ENCODE peak calls at places on chromosomes 1 and 21, in four cellular contexts. One of them, this sample, is unnamed.
A peak's percentile ranks its signal among the peaks of the same experiment; 100 is the strongest.

GRCh38 chr21:35136586-35137254 is 87.6 kb upstream of the RUNX1 start:
- DNase-seq in H9: no peak
- DNase-seq in IMR-90: peak; percentile 62
- DNase-seq in neuronal stem cell: no peak
- DNase-seq in this sample: peak; percentile 40

GRCh38 chr1:180204231-180204630 is 25.8 kb upstream of the LHX4 start:
- DNase-seq in IMR-90: no peak
- DNase-seq in neuronal stem cell: no peak
- DNase-seq in H9: no peak
- DNase-seq in this sample: no peak

GRCh38 chr1:223006794-223007193 is 136.3 kb downstream of the TLR5 start:
- DNase-seq in H9: no peak
- DNase-seq in neuronal stem cell: no peak
- DNase-seq in IMR-90: no peak
- DNase-seq in this sample: no peak

GRCh38 chr1:36458910-36459309 is 5.3 kb downstream of the MRPS15 start:
- DNase-seq in neuronal stem cell: no peak
- DNase-seq in H9: no peak
- DNase-seq in IMR-90: no peak
- DNase-seq in this sample: no peak

GRCh38 chr1:182620924-182621585 is 16.9 kb upstream of the RGS16 start:
- DNase-seq in H9: no peak
- DNase-seq in neuronal stem cell: no peak
- DNase-seq in IMR-90: no peak
- DNase-seq in this sample: no peak

GRCh38 chr1:214296860-214297699 is 16.1 kb downstream of the SMYD2 start:
- DNase-seq in IMR-90: peak; percentile 90
- DNase-seq in H9: peak; percentile 50
- DNase-seq in neuronal stem cell: no peak
- DNase-seq in this sample: peak; percentile 77

GRCh38 chr1:207033302-207033701 is 746 bp upstream of the C1orf116 start:
- DNase-seq in neuronal stem cell: no peak
- DNase-seq in IMR-90: no peak
- DNase-seq in H9: no peak
- DNase-seq in this sample: no peak

GRCh38 chr21:18443085-18443484 is 39.5 kb upstream of the TMPRSS15 start:
- DNase-seq in IMR-90: no peak
- DNase-seq in neuronal stem cell: no peak
- DNase-seq in H9: no peak
- DNase-seq in this sample: no peak

GRCh38 chr1:92934395-92935378 is 26.6 kb downstream of the DIPK1A start:
- DNase-seq in neuronal stem cell: no peak
- DNase-seq in IMR-90: peak; percentile 76
- DNase-seq in H9: no peak
- DNase-seq in this sample: peak; percentile 44

GRCh38 chr1:42176902-42177519 is 12.5 kb upstream of the GUCA2A start:
- DNase-seq in neuronal stem cell: peak; percentile 21
- DNase-seq in IMR-90: peak; percentile 55
- DNase-seq in H9: peak; percentile 71
- DNase-seq in this sample: peak; percentile 47

GRCh38 chr21:31894441-31894840 is 21.6 kb downstream of the HUNK start:
- DNase-seq in H9: no peak
- DNase-seq in neuronal stem cell: no peak
- DNase-seq in IMR-90: no peak
- DNase-seq in this sample: no peak

GRCh38 chr1:15975358-15975804 is 520 bp downstream of the ZBTB17 start:
- DNase-seq in H9: peak; percentile 74
- DNase-seq in IMR-90: peak; percentile 58
- DNase-seq in neuronal stem cell: no peak
- DNase-seq in this sample: peak; percentile 73

GRCh38 chr1:31765041-31765467 is 914 bp upstream of the ADGRB2 start:
- DNase-seq in H9: no peak
- DNase-seq in neuronal stem cell: no peak
- DNase-seq in IMR-90: peak; percentile 19
- DNase-seq in this sample: no peak

GRCh38 chr1:53669511-53670191 is 69.3 kb downstream of the GLIS1 start:
- DNase-seq in IMR-90: no peak
- DNase-seq in H9: no peak
- DNase-seq in neuronal stem cell: no peak
- DNase-seq in this sample: no peak

GRCh38 chr21:26117324-26117971 is 53.1 kb downstream of the APP start:
- DNase-seq in H9: no peak
- DNase-seq in IMR-90: no peak
- DNase-seq in neuronal stem cell: no peak
- DNase-seq in this sample: no peak
- H3K27ac ChIP-seq in H9: no peak overlapping the region
- H3K27ac ChIP-seq in IMR-90: no peak overlapping the region
- H3K27ac ChIP-seq in neuronal stem cell: no peak overlapping the region
- H3K27ac ChIP-seq in this sample: no peak overlapping the region

GRCh38 chr21:26117972-26118367 is 52.6 kb downstream of the APP start:
- DNase-seq in neuronal stem cell: no peak
- DNase-seq in H9: no peak
- DNase-seq in IMR-90: no peak
- DNase-seq in this sample: no peak

GRCh38 chr21:26115899-26116298 is 54.7 kb downstream of the APP start:
- DNase-seq in H9: no peak
- DNase-seq in IMR-90: peak; percentile 75
- DNase-seq in neuronal stem cell: no peak
- DNase-seq in this sample: peak; percentile 68

GRCh38 chr21:26112979-26113378 is 57.6 kb downstream of the APP start:
- DNase-seq in neuronal stem cell: no peak
- DNase-seq in IMR-90: no peak
- DNase-seq in H9: no peak
- DNase-seq in this sample: no peak

GRCh38 chr21:26116456-26117011 is 54.0 kb downstream of the APP start:
- DNase-seq in H9: no peak
- DNase-seq in IMR-90: peak; percentile 44
- DNase-seq in neuronal stem cell: no peak
- DNase-seq in this sample: no peak

GRCh38 chr21:26115346-26115745 is 55.2 kb downstream of the APP start:
- DNase-seq in neuronal stem cell: no peak
- DNase-seq in H9: no peak
- DNase-seq in IMR-90: no peak
- DNase-seq in this sample: no peak
- H3K14ac ChIP-seq in neuronal stem cell: no peak overlapping the region
- H3K14ac ChIP-seq in H9: no peak overlapping the region
- H3K14ac ChIP-seq in IMR-90: no peak overlapping the region
- H3K14ac ChIP-seq in this sample: no peak overlapping the region

DNA sequence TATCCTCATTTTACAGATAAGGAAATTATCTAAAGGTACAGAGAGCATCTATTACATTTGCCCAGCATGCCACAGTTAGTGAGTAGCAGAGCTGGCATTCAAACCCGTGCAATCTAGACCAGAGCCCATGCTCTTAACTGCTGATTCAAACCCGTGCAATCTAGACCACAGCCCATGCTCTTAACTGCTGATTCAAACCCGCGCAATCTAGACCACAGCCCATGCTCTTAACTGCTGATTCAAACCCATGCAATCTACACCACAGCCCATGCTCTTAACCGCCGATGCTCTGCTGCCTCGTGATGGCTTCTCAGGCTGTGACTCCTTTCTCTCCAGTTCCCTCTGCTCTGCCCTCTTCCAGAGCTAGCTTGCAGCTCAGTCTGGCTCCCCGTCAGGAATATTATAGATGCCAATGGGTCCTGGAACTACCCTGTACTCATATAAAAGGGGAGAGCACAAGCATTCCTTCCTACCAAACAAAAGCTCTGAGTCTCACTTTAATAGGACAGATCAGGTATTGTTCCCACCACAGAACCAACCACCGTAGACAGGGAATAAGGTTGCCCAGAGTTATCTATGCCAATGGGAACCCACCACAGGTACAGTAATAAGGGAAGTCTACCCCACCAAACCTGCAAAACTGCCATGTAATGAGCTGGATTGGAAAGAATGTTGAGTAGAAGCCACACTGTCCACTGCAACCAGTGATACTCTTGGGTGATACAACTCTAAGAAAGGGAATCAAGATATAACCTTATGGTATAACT is 78.4 kb downstream of the SMYD3 start:
- DNase-seq in H9: peak; percentile 43
- DNase-seq in neuronal stem cell: no peak
- DNase-seq in IMR-90: peak; percentile 93
- DNase-seq in this sample: peak; percentile 94
- H2BK15ac ChIP-seq in H9: no peak overlapping the region
- H2BK15ac ChIP-seq in neuronal stem cell: no peak overlapping the region
- H2BK15ac ChIP-seq in IMR-90: peak overlapping the region; percentile 56
- H2BK15ac ChIP-seq in this sample: no peak overlapping the region

GRCh38 chr21:44286716-44287632 is 1.3 kb downstream of the AIRE start:
- DNase-seq in IMR-90: no peak
- DNase-seq in neuronal stem cell: no peak
- DNase-seq in H9: no peak
- DNase-seq in this sample: no peak
- H3K27ac ChIP-seq in IMR-90: no peak overlapping the region
- H3K27ac ChIP-seq in neuronal stem cell: no peak overlapping the region
- H3K27ac ChIP-seq in H9: no peak overlapping the region
- H3K27ac ChIP-seq in this sample: no peak overlapping the region

GRCh38 chr1:209354840-209355165 is 228.7 kb upstream of the CAMK1G start:
- DNase-seq in neuronal stem cell: no peak
- DNase-seq in IMR-90: no peak
- DNase-seq in H9: no peak
- DNase-seq in this sample: no peak

GRCh38 chr1:209353097-209353496 is 230.4 kb upstream of the CAMK1G start:
- DNase-seq in IMR-90: no peak
- DNase-seq in neuronal stem cell: no peak
- DNase-seq in H9: no peak
- DNase-seq in this sample: no peak

GRCh38 chr1:209355415-209355814 is 228.1 kb upstream of the CAMK1G start:
- DNase-seq in H9: no peak
- DNase-seq in neuronal stem cell: no peak
- DNase-seq in IMR-90: no peak
- DNase-seq in this sample: no peak

GRCh38 chr1:209354111-209354839 is 229.2 kb upstream of the CAMK1G start:
- DNase-seq in IMR-90: peak; percentile 92
- DNase-seq in neuronal stem cell: peak; percentile 81
- DNase-seq in H9: peak; percentile 91
- DNase-seq in this sample: peak; percentile 83

DNA sequence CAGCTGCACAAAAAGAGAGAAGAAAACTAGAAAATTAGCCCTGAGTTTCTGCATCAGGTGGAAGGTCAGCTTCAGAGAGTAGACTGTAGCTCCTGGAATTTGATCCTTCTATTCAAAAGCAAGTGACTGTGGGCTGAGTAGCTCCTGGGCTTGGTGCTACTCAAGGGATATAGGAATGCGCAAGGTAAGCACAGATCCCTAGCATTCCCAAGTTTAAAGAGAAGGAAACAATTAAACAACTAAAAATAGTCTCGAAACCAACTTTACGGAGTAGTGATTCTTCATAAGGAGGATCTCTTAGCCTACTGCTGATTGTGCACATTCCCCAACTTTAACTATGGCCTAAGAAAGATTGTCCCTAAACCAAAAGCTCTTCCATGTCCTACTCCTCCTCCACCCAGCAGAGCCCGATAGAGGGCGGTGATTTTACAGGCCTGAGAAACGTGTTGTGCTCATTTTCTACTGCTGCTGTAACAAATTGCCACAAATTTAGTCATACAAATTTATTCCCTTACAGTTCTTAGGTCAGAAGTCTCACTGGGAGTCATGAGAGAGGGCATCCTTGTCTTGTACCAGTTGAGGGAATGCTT is 226.5 kb upstream of the CAMK1G start:
- DNase-seq in neuronal stem cell: no peak
- DNase-seq in IMR-90: no peak
- DNase-seq in H9: no peak
- DNase-seq in this sample: no peak
- H3K14ac ChIP-seq in neuronal stem cell: no peak overlapping the region
- H3K14ac ChIP-seq in IMR-90: no peak overlapping the region
- H3K14ac ChIP-seq in H9: no peak overlapping the region
- H3K14ac ChIP-seq in this sample: no peak overlapping the region

DNA sequence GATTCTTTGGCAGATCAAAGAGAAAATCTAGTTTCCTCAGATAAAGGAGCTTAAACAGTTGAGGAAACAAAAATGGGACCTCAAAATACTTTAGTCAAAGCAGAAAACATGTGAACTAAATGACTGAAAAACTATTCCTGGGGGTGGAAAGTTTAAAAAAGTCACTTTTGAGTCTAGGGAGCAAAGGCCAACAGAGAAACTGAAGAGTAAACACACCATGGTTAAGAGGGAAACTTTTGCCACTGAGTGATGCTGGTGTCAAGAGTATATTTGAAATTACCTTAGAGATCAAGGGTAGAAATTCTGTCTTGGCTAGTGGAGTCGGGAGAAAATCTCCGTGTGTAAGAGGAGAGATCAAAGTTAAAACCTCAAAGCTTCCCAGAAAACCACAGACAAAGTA is 501.2 kb upstream of the ADGRL4 start:
- DNase-seq in neuronal stem cell: no peak
- DNase-seq in H9: no peak
- DNase-seq in IMR-90: no peak
- DNase-seq in this sample: no peak
- H2BK15ac ChIP-seq in neuronal stem cell: no peak overlapping the region
- H2BK15ac ChIP-seq in H9: no peak overlapping the region
- H2BK15ac ChIP-seq in IMR-90: no peak overlapping the region
- H2BK15ac ChIP-seq in this sample: no peak overlapping the region

GRCh38 chr1:23620605-23621004 is 61.3 kb upstream of the ID3 start:
- DNase-seq in H9: no peak
- DNase-seq in IMR-90: no peak
- DNase-seq in neuronal stem cell: no peak
- DNase-seq in this sample: no peak

GRCh38 chr1:23618586-23619083 is 59.3 kb upstream of the ID3 start:
- DNase-seq in IMR-90: no peak
- DNase-seq in H9: no peak
- DNase-seq in neuronal stem cell: no peak
- DNase-seq in this sample: no peak

GRCh38 chr1:23617019-23617418 is 57.7 kb upstream of the ID3 start:
- DNase-seq in H9: no peak
- DNase-seq in IMR-90: no peak
- DNase-seq in neuronal stem cell: no peak
- DNase-seq in this sample: no peak

GRCh38 chr1:23622284-23622683 is 63.0 kb upstream of the ID3 start:
- DNase-seq in neuronal stem cell: no peak
- DNase-seq in H9: no peak
- DNase-seq in IMR-90: no peak
- DNase-seq in this sample: no peak

DNA sequence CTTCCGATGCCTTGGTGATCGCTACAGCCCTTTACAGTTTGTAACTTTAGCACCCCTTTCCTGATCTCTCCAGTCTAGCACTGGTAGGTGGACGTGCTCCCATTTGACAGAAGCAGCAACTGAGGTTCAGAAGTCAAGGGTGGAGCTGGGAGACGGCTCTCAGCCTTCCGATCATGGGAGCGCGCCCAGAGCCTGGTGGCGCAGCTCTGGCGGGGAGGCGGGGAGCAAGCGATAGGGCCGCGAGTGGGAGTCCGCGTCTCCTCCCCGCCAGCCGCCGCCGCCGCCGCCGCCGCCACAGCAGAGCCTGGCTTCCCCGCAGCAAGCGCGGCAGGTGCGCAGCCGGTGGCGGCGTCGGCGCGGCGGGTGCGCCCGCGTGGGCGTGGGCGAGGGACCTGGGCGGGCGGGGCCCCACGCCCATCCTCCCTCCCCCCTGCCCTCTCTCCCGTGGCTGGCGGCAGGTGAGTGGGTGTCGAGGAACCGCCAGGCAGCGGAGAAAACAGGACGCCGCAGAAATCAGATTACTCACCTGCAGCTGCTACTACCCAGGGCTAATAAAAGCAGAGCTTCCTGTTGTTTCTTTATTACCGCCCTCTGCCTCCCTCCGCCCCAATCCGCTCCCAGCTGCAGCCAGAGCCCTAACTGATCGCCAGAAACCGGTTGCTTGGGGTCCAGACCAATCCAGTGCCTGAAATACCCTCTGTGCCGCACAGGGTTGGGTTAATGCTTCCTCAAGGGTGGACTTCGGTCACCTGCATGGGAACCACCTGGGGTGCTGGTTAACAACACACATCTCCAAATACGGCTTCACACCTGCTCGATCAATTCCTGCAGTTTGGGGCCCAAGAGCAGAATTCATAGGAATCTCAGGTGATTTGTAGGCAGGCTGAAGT is 60.2 kb upstream of the ID3 start:
- DNase-seq in neuronal stem cell: no peak
- DNase-seq in IMR-90: peak; percentile 13
- DNase-seq in H9: peak; percentile 79
- DNase-seq in this sample: no peak
- H3K27ac ChIP-seq in neuronal stem cell: no peak overlapping the region
- H3K27ac ChIP-seq in IMR-90: no peak overlapping the region
- H3K27ac ChIP-seq in H9: no peak overlapping the region
- H3K27ac ChIP-seq in this sample: no peak overlapping the region

This sample was measured in mesenchymal stem cell.